ENCODE peak calls at places on chromosomes 1 and 21, in seven cellular contexts. One of them, this sample, is unnamed.

GRCh38 chr1:41799723-41800122 is 119.0 kb downstream of the HIVEP3 start:
- DNase-seq in KBM-7: no peak
- DNase-seq in AG08396: no peak
- DNase-seq in NCI-H510A: no peak
- DNase-seq in CD4-positive, alpha-beta T cell: no peak
- DNase-seq in stimulated activated naive CD4-positive, alpha-beta T cell: no peak
- DNase-seq in suprapubic skin: no peak
- DNase-seq in this sample: no peak

GRCh38 chr1:3530931-3531818 is 76.7 kb downstream of the ARHGEF16 start:
- DNase-seq in stimulated activated naive CD4-positive, alpha-beta T cell: peak
- DNase-seq in CD4-positive, alpha-beta T cell: peak
- DNase-seq in NCI-H510A: peak
- DNase-seq in AG08396: peak
- DNase-seq in KBM-7: peak
- DNase-seq in suprapubic skin: peak
- DNase-seq in this sample: no peak

GRCh38 chr1:41359211-41360073 is 1.8 kb upstream of the FOXO6 start:
- DNase-seq in CD4-positive, alpha-beta T cell: no peak
- DNase-seq in stimulated activated naive CD4-positive, alpha-beta T cell: no peak
- DNase-seq in NCI-H510A: no peak
- DNase-seq in suprapubic skin: peak
- DNase-seq in KBM-7: no peak
- DNase-seq in AG08396: peak
- DNase-seq in this sample: no peak

GRCh38 chr21:46286668-46286982 is 483 bp downstream of the YBEY start:
- DNase-seq in CD4-positive, alpha-beta T cell: no peak
- DNase-seq in NCI-H510A: no peak
- DNase-seq in KBM-7: no peak
- DNase-seq in suprapubic skin: no peak
- DNase-seq in stimulated activated naive CD4-positive, alpha-beta T cell: no peak
- DNase-seq in AG08396: peak
- DNase-seq in this sample: no peak

GRCh38 chr1:114344656-114345055 is 166.3 kb downstream of the TRIM33 start:
- DNase-seq in CD4-positive, alpha-beta T cell: no peak
- DNase-seq in NCI-H510A: no peak
- DNase-seq in suprapubic skin: no peak
- DNase-seq in AG08396: no peak
- DNase-seq in stimulated activated naive CD4-positive, alpha-beta T cell: no peak
- DNase-seq in KBM-7: no peak
- DNase-seq in this sample: no peak

GRCh38 chr1:49111931-49112330 is 335.2 kb upstream of the BEND5 start:
- DNase-seq in CD4-positive, alpha-beta T cell: no peak
- DNase-seq in AG08396: no peak
- DNase-seq in KBM-7: no peak
- DNase-seq in suprapubic skin: no peak
- DNase-seq in NCI-H510A: no peak
- DNase-seq in stimulated activated naive CD4-positive, alpha-beta T cell: no peak
- DNase-seq in this sample: no peak

GRCh38 chr1:15786581-15786980 is 20.9 kb downstream of the UQCRHL start:
- DNase-seq in KBM-7: no peak
- DNase-seq in NCI-H510A: no peak
- DNase-seq in suprapubic skin: no peak
- DNase-seq in CD4-positive, alpha-beta T cell: no peak
- DNase-seq in stimulated activated naive CD4-positive, alpha-beta T cell: no peak
- DNase-seq in AG08396: no peak
- DNase-seq in this sample: peak

GRCh38 chr1:232273071-232273470 is 356.9 kb downstream of the SIPA1L2 start:
- DNase-seq in KBM-7: no peak
- DNase-seq in suprapubic skin: no peak
- DNase-seq in stimulated activated naive CD4-positive, alpha-beta T cell: no peak
- DNase-seq in NCI-H510A: no peak
- DNase-seq in CD4-positive, alpha-beta T cell: no peak
- DNase-seq in AG08396: no peak
- DNase-seq in this sample: no peak

This sample was measured in thoracic aorta.